ENCODE peak calls at places on chromosomes 4 and X, in four cellular contexts. H is SK-N-SH, X is fibroblast of villous mesenchyme, C is NAMALWA. A is an unnamed sample.

GRCh38 chr4:145912391-145912790 is 26.2 kb downstream of the ZNF827 start:
- DNase-seq in C (no peak), H (no peak), X (peak), A (no peak)

GRCh38 chr4:86449746-86450145 is 89.9 kb upstream of the MAPK10 start:
- DNase-seq in C (no peak), X (no peak), H (no peak), A (no peak)

GRCh38 chr4:190015538-190016368 is 11.3 kb downstream of the FRG2 start:
- DNase-seq in X (no peak), H (peak), C (no peak), A (no peak)

GRCh38 chrX:110015915-110016314 is 13.0 kb downstream of the TMEM164 start:
- DNase-seq in H (no peak), C (no peak), X (no peak), A (no peak)

GRCh38 chrX:154531626-154532025 is 15.0 kb downstream of the G6PD start:
- DNase-seq in C (no peak), H (no peak), X (peak), A (no peak)

GRCh38 chrX:120090208-120090607 is 12.7 kb upstream of the RHOXF2B start:
- DNase-seq in X (no peak), C (no peak), H (no peak), A (no peak)

GRCh38 chr4:8079031-8079885 is 79.4 kb downstream of the ABLIM2 start:
- DNase-seq in H (peak), C (no peak), X (peak), A (no peak)

GRCh38 chr4:168908859-168909390 is 101.1 kb downstream of the CBR4 start:
- DNase-seq in H (no peak), C (no peak), X (no peak), A (no peak)

GRCh38 chrX:41313419-41313818 is 20.5 kb upstream of the DDX3X start:
- DNase-seq in C (no peak), H (no peak), X (peak), A (no peak)

GRCh38 chr4:98522062-98522461 is 136.3 kb downstream of the TSPAN5 start:
- DNase-seq in C (no peak), X (no peak), H (no peak), A (no peak)

GRCh38 chr4:82652062-82652461 is 90.3 kb upstream of the TMEM150C start:
- DNase-seq in C (no peak), H (no peak), X (peak), A (no peak)

GRCh38 chr4:113057891-113058290 is 8.4 kb downstream of the ANK2 start:
- DNase-seq in X (peak), H (no peak), C (no peak), A (no peak)

GRCh38 chr4:27775156-27775555 is 914.5 kb downstream of the STIM2 start:
- DNase-seq in C (no peak), X (no peak), H (no peak), A (no peak)

GRCh38 chr4:1469596-1470392 is 63.6 kb upstream of the NKX1-1 start:
- DNase-seq in X (no peak), H (peak), C (peak), A (no peak)

GRCh38 chr4:122842984-122843531 is 16.4 kb downstream of the FGF2 start:
- DNase-seq in H (peak), C (no peak), X (peak), A (no peak)

GRCh38 chr4:61336488-61336887 is 136.4 kb downstream of the ADGRL3 start:
- DNase-seq in H (no peak), X (no peak), C (no peak), A (no peak)

GRCh38 chr4:133146192-133146573 is 2.9 kb upstream of the PCDH10 start:
- DNase-seq in C (no peak), H (no peak), X (no peak), A (no peak)

GRCh38 chr4:16231570-16232252 is 5.4 kb upstream of the TAPT1 start:
- DNase-seq in H (no peak), X (peak), C (peak), A (no peak)

GRCh38 chrX:53312946-53313745 is 31.8 kb upstream of the IQSEC2 start:
- DNase-seq in C (peak), X (peak), H (peak), A (peak)

GRCh38 chr4:54100607-54101189 is 735 bp downstream of the GSX2 start:
- DNase-seq in C (no peak), X (no peak), H (peak), A (no peak)

GRCh38 chr4:110637408-110638131 is 14.7 kb upstream of the PITX2 start:
- DNase-seq in C (no peak), H (no peak), X (peak), A (no peak)

GRCh38 chr4:117412661-117413060 is 327.3 kb upstream of the TRAM1L1 start:
- DNase-seq in C (no peak), H (no peak), X (no peak), A (no peak)

A was measured in MM.1S.